ENCODE peak calls at places on chromosomes 1 and 21, in seven cellular contexts. R is esophagus squamous epithelium, C is lung, A is left ventricle myocardium inferior, U is fibroblast of lung, P is OCI-LY7, B is tibial nerve. D is an unnamed sample. For H3K4me1, the result is how much of the 10 kb centered on the place peaks cover.

GRCh38 chr1:59186656-59187055 is 110.2 kb upstream of the FGGY start:
- DNase-seq in R (no peak), C (no peak), A (no peak), U (peak), P (no peak), B (no peak), D (no peak)

GRCh38 chr1:29655145-29655544 is 418.8 kb downstream of the PTPRU start:
- DNase-seq in R (no peak), C (no peak), A (no peak), U (no peak), P (no peak), B (no peak), D (peak)

GRCh38 chr1:220680085-220680687 is 10.0 kb upstream of the C1orf115 start:
- DNase-seq in R (no peak), C (no peak), A (no peak), U (peak), P (peak), B (no peak), D (no peak)

GRCh38 chr21:40300300-40300699 is 433.1 kb downstream of the PCP4 start:
- DNase-seq in R (no peak), C (no peak), A (no peak), U (no peak), P (no peak), B (no peak), D (no peak)

GRCh38 chr1:168972887-168973286 is 133.6 kb upstream of the ATP1B1 start:
- DNase-seq in R (no peak), C (peak), A (no peak), U (no peak), P (no peak), B (no peak), D (no peak)

GRCh38 chr21:44982558-44983244 is 42.9 kb downstream of the SLX9 start:
- DNase-seq in R (no peak), C (peak), A (peak), U (peak), P (no peak), B (no peak), D (peak)

GRCh38 chr1:168907781-168908180 is 178.8 kb upstream of the DPT start:
- DNase-seq in R (no peak), C (no peak), A (no peak), U (no peak), P (no peak), B (no peak), D (no peak)

GRCh38 chr1:75233302-75233929 is 99.2 kb downstream of the LHX8 start:
- DNase-seq in R (no peak), C (no peak), A (no peak), U (peak), P (peak), B (no peak), D (no peak)

DNA sequence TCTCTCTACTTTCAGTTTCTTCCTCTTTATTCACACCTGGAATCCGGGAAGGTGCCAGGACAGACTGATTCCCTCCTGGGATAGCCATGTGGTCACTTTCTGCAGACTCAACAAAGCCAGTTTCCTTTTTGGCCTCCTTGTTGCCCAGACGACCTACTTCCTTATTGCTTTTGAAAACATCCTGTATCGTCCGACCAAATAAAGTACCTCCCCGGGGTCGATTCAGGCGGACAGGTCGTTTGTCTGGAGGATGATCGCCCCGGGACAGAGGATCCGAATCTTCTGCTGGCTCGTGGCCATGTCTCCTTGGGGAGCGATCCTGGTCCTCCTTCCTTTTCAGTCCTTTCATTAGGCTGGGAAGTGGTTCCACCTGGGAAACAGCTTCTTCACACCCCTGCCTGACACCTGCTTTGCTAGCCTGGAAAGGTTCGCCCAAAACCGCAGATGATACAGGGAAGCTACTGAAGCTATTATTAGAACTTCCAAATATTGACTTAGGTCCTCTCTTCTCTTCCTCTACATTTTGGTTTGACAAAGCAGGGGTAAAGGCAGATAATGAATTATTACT is 1.2 kb downstream of the MCM3AP start:
- DNase-seq in R (no peak), C (no peak), A (no peak), U (no peak), P (no peak), B (no peak), D (no peak)
- TF ChIP-seq CTCF in R (no peak), C (no peak), A (no peak), U (no peak), P (no peak), B (no peak), D (no peak)

GRCh38 chr1:150386546-150387080 is 22.7 kb downstream of the RPRD2 start:
- DNase-seq in R (no peak), C (no peak), A (no peak), U (no peak), P (no peak), B (no peak), D (no peak)
- H3K27ac ChIP-seq in R (no peak), C (no peak), A (no peak), U (no peak), P (no peak), B (no peak), D (no peak)

DNA sequence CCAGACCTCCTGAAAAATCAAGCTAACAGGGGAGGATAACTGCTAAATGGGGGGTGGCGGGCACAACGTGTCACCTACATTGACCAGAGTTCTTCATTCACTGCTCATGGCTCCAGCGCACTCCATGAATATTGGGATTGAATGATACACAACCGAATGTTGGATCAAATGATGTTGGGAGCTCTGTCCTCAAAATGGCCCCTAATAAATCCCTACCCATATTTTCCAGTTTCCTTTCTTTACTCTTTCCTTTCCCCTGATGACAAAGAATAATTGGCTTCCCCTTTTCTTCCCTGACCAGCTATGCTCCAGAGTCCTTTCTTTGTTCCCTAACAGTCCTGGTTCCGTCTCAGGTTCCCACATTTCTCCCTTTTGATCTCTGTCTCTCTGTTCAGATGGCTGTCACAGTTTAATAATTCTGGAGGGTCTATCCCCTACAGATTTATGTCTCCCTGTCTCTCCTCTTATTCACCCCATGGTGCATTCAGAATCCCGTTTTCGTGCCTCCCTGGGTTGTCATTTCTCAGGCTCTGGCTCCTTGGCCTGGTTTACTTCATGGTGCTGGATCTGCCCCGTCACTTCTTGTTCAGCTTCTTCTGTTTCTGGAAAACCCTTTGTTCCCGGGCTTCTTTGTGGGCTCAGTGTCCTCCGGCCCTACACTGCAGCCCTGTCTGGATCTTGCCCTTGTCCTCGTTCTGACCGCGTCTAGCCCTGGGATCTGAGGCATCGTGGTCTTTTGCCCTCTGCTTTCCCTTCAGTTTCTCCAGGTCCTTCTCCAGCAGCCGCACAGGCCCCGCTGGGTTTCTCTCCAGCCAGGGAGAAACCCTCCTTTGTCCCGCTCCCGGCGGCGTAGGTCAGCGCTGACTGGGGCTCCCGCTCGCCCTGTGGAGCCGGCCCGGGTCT is 78.3 kb downstream of the NDUFS5 start:
- DNase-seq in R (no peak), C (no peak), A (peak), U (no peak), P (no peak), B (no peak), D (no peak)
- H3K4me1 ChIP-seq in R (under half), C (under half), A (half or more), U (under half), P (under half), B (under half), D (half or more)

GRCh38 chr1:145887631-145888030 is 2.0 kb upstream of the ANKRD35 start:
- DNase-seq in R (no peak), C (no peak), A (no peak), U (no peak), P (no peak), B (no peak), D (no peak)

GRCh38 chr1:145886390-145886789 is 724 bp upstream of the ANKRD35 start:
- DNase-seq in R (no peak), C (no peak), A (no peak), U (no peak), P (no peak), B (no peak), D (no peak)

GRCh38 chr1:145884675-145885074 is 991 bp downstream of the ANKRD35 start:
- DNase-seq in R (no peak), C (no peak), A (no peak), U (peak), P (no peak), B (no peak), D (no peak)

GRCh38 chr1:145886811-145887210 is 1.1 kb upstream of the ANKRD35 start:
- DNase-seq in R (no peak), C (no peak), A (no peak), U (no peak), P (no peak), B (no peak), D (peak)

DNA sequence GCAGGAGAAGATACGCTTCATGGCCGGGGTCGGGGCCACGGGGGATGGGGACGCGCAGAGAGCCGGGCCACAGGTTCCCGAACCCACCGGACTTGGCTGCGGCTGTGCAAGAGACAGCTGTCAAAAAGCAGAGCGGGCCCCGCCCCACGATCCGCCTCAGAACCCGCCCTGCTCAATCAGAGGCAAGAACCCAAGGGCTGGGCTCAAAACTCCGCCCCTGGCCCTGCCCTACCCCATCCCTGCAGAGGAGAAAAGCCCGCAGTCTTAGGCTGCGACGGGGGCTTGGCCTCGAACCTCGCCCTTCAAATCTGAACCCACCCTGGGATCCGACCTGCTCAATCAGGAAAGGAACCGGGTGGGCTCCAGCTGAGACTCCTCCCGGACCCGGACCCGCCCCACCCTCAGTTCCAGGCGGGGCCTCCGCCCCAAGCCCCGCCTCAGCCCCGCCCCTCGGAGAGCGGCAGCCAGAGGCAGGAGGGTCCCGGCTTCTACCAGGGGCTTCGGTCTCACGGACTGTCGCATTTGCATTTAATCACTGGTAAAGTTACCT is at the start of gene ANKRD35:
- DNase-seq in R (no peak), C (peak), A (peak), U (peak), P (peak), B (peak), D (peak)
- TF ChIP-seq CTCF in R (no peak), C (no peak), A (no peak), U (no peak), P (no peak), B (no peak), D (no peak)

GRCh38 chr1:156658945-156659574 is 17.1 kb downstream of the BCAN start:
- DNase-seq in R (no peak), C (no peak), A (no peak), U (no peak), P (no peak), B (no peak), D (no peak)
- H3K27ac ChIP-seq in R (peak), C (no peak), A (peak), U (no peak), P (no peak), B (peak), D (peak)